ENCODE peak calls at places on chromosomes 12 and 14, in five cellular contexts. One of them, this sample, is unnamed.

GRCh38 chr14:96053600-96054381 is 14.6 kb downstream of the C14orf132 start:
- DNase-seq in SK-N-SH: peak
- DNase-seq in HS-5: peak
- DNase-seq in hippocampal formation: peak
- DNase-seq in ELR: peak
- DNase-seq in this sample: no peak

GRCh38 chr12:124720019-124720686 is 143.5 kb downstream of the SCARB1 start:
- DNase-seq in SK-N-SH: no peak
- DNase-seq in HS-5: peak
- DNase-seq in hippocampal formation: no peak
- DNase-seq in ELR: peak
- DNase-seq in this sample: no peak

GRCh38 chr12:7870335-7870734 is 2.4 kb downstream of the SLC2A14 start:
- DNase-seq in SK-N-SH: no peak
- DNase-seq in HS-5: no peak
- DNase-seq in hippocampal formation: no peak
- DNase-seq in ELR: no peak
- DNase-seq in this sample: no peak

GRCh38 chr14:97924922-97925613 is 1127.9 kb downstream of the VRK1 start:
- DNase-seq in SK-N-SH: no peak
- DNase-seq in HS-5: no peak
- DNase-seq in hippocampal formation: no peak
- DNase-seq in ELR: no peak
- DNase-seq in this sample: no peak

GRCh38 chr14:102537981-102538597 is 28.5 kb upstream of the ANKRD9 start:
- DNase-seq in SK-N-SH: peak
- DNase-seq in HS-5: no peak
- DNase-seq in hippocampal formation: no peak
- DNase-seq in ELR: no peak
- DNase-seq in this sample: no peak

GRCh38 chr14:50821471-50822464 is 9.2 kb downstream of the NIN start:
- DNase-seq in SK-N-SH: no peak
- DNase-seq in HS-5: no peak
- DNase-seq in hippocampal formation: no peak
- DNase-seq in ELR: no peak
- DNase-seq in this sample: no peak

GRCh38 chr14:68036203-68036602 is 216.6 kb downstream of the RAD51B start:
- DNase-seq in SK-N-SH: no peak
- DNase-seq in HS-5: no peak
- DNase-seq in hippocampal formation: no peak
- DNase-seq in ELR: no peak
- DNase-seq in this sample: no peak

GRCh38 chr14:71487941-71488340 is 444.3 kb upstream of the RGS6 start:
- DNase-seq in SK-N-SH: no peak
- DNase-seq in HS-5: no peak
- DNase-seq in hippocampal formation: no peak
- DNase-seq in ELR: peak
- DNase-seq in this sample: no peak

GRCh38 chr12:80632835-80633234 is 74.6 kb upstream of the MYF6 start:
- DNase-seq in SK-N-SH: peak
- DNase-seq in HS-5: no peak
- DNase-seq in hippocampal formation: no peak
- DNase-seq in ELR: peak
- DNase-seq in this sample: peak

GRCh38 chr14:77000340-77001235 is 27.9 kb downstream of the IRF2BPL start:
- DNase-seq in SK-N-SH: peak
- DNase-seq in HS-5: no peak
- DNase-seq in hippocampal formation: no peak
- DNase-seq in ELR: peak
- DNase-seq in this sample: peak

GRCh38 chr12:116910645-116911449 is at the start of gene FBXW8:
- DNase-seq in SK-N-SH: peak
- DNase-seq in HS-5: peak
- DNase-seq in hippocampal formation: no peak
- DNase-seq in ELR: peak
- DNase-seq in this sample: peak

GRCh38 chr12:57452937-57453509 is 2.1 kb upstream of the INHBE start:
- DNase-seq in SK-N-SH: peak
- DNase-seq in HS-5: no peak
- DNase-seq in hippocampal formation: peak
- DNase-seq in ELR: peak
- DNase-seq in this sample: peak

GRCh38 chr14:94388896-94389469 is 581 bp upstream of the SERPINA1 start:
- DNase-seq in SK-N-SH: no peak
- DNase-seq in HS-5: no peak
- DNase-seq in hippocampal formation: no peak
- DNase-seq in ELR: no peak
- DNase-seq in this sample: no peak

GRCh38 chr14:71931492-71932228 is 569 bp upstream of the RGS6 start:
- DNase-seq in SK-N-SH: peak
- DNase-seq in HS-5: no peak
- DNase-seq in hippocampal formation: no peak
- DNase-seq in ELR: peak
- DNase-seq in this sample: peak

GRCh38 chr12:28626504-28626903 is 436.2 kb downstream of the CCDC91 start:
- DNase-seq in SK-N-SH: no peak
- DNase-seq in HS-5: no peak
- DNase-seq in hippocampal formation: no peak
- DNase-seq in ELR: no peak
- DNase-seq in this sample: no peak

GRCh38 chr12:120365675-120366340 is 3.2 kb downstream of the MSI1 start:
- DNase-seq in SK-N-SH: no peak
- DNase-seq in HS-5: no peak
- DNase-seq in hippocampal formation: no peak
- DNase-seq in ELR: no peak
- DNase-seq in this sample: no peak

GRCh38 chr14:39169541-39169900 is 612 bp downstream of the TRAPPC6B start:
- DNase-seq in SK-N-SH: peak
- DNase-seq in HS-5: no peak
- DNase-seq in hippocampal formation: peak
- DNase-seq in ELR: no peak
- DNase-seq in this sample: no peak

GRCh38 chr12:931591-931990 is 17.9 kb downstream of the RAD52 start:
- DNase-seq in SK-N-SH: no peak
- DNase-seq in HS-5: no peak
- DNase-seq in hippocampal formation: no peak
- DNase-seq in ELR: no peak
- DNase-seq in this sample: no peak

GRCh38 chr14:44180975-44181374 is 326.1 kb downstream of the FSCB start:
- DNase-seq in SK-N-SH: no peak
- DNase-seq in HS-5: no peak
- DNase-seq in hippocampal formation: no peak
- DNase-seq in ELR: peak
- DNase-seq in this sample: no peak

GRCh38 chr12:30796508-30796780 is 41.7 kb upstream of the CAPRIN2 start:
- DNase-seq in SK-N-SH: no peak
- DNase-seq in HS-5: no peak
- DNase-seq in hippocampal formation: no peak
- DNase-seq in ELR: peak
- DNase-seq in this sample: peak